ENCODE peak calls at places on chromosomes 13 and 19, in seven cellular contexts. One of them, this sample, is unnamed.

GRCh38 chr19:14089662-14090508 is 666 bp downstream of the SAMD1 start:
- DNase-seq in GM23338: peak; percentile 71
- DNase-seq in right atrium auricular region: no peak
- DNase-seq in OCI-LY7: peak; percentile 81
- DNase-seq in CD8-positive, alpha-beta T cell: peak; percentile 49
- DNase-seq in cardiac fibroblast: peak; percentile 68
- DNase-seq in lower lobe of right lung: peak; percentile 76
- DNase-seq in this sample: no peak

GRCh38 chr13:60230593-60230992 is 66.9 kb upstream of the DIAPH3 start:
- DNase-seq in cardiac fibroblast: peak; percentile 56
- DNase-seq in CD8-positive, alpha-beta T cell: no peak
- DNase-seq in GM23338: no peak
- DNase-seq in right atrium auricular region: no peak
- DNase-seq in OCI-LY7: no peak
- DNase-seq in lower lobe of right lung: no peak
- DNase-seq in this sample: no peak

GRCh38 chr19:38729653-38730469 is 14.4 kb downstream of the CAPN12 start:
- DNase-seq in lower lobe of right lung: peak; percentile 85
- DNase-seq in GM23338: peak; percentile 91
- DNase-seq in CD8-positive, alpha-beta T cell: peak; percentile 85
- DNase-seq in right atrium auricular region: peak; percentile 78
- DNase-seq in cardiac fibroblast: peak; percentile 63
- DNase-seq in OCI-LY7: peak; percentile 73
- DNase-seq in this sample: no peak

GRCh38 chr13:46913757-46914156 is 16.9 kb upstream of the HTR2A start:
- DNase-seq in GM23338: no peak
- DNase-seq in OCI-LY7: no peak
- DNase-seq in right atrium auricular region: no peak
- DNase-seq in cardiac fibroblast: no peak
- DNase-seq in lower lobe of right lung: no peak
- DNase-seq in CD8-positive, alpha-beta T cell: no peak
- DNase-seq in this sample: no peak

GRCh38 chr19:35165200-35166058 is 10.9 kb downstream of the FXYD5 start:
- DNase-seq in OCI-LY7: no peak
- DNase-seq in lower lobe of right lung: no peak
- DNase-seq in cardiac fibroblast: no peak
- DNase-seq in CD8-positive, alpha-beta T cell: no peak
- DNase-seq in right atrium auricular region: no peak
- DNase-seq in GM23338: no peak
- DNase-seq in this sample: no peak

GRCh38 chr13:108734676-108735075 is 105.3 kb downstream of the MYO16 start:
- DNase-seq in cardiac fibroblast: no peak
- DNase-seq in OCI-LY7: no peak
- DNase-seq in GM23338: peak; percentile 73
- DNase-seq in right atrium auricular region: no peak
- DNase-seq in CD8-positive, alpha-beta T cell: no peak
- DNase-seq in lower lobe of right lung: no peak
- DNase-seq in this sample: no peak

GRCh38 chr13:65943711-65944110 is 1286.4 kb downstream of the PCDH9 start:
- DNase-seq in CD8-positive, alpha-beta T cell: no peak
- DNase-seq in lower lobe of right lung: no peak
- DNase-seq in OCI-LY7: no peak
- DNase-seq in GM23338: no peak
- DNase-seq in right atrium auricular region: no peak
- DNase-seq in cardiac fibroblast: peak; percentile 60
- DNase-seq in this sample: peak; percentile 41

GRCh38 chr13:39016789-39017188 is 21.1 kb downstream of the PROSER1 start:
- DNase-seq in CD8-positive, alpha-beta T cell: no peak
- DNase-seq in OCI-LY7: peak; percentile 34
- DNase-seq in cardiac fibroblast: peak; percentile 41
- DNase-seq in lower lobe of right lung: no peak
- DNase-seq in GM23338: peak; percentile 65
- DNase-seq in right atrium auricular region: no peak
- DNase-seq in this sample: no peak

GRCh38 chr13:108700421-108701170 is 71.2 kb downstream of the MYO16 start:
- DNase-seq in GM23338: peak; percentile 6
- DNase-seq in lower lobe of right lung: no peak
- DNase-seq in right atrium auricular region: no peak
- DNase-seq in cardiac fibroblast: no peak
- DNase-seq in OCI-LY7: no peak
- DNase-seq in CD8-positive, alpha-beta T cell: no peak
- DNase-seq in this sample: peak; percentile 1

GRCh38 chr19:44141191-44142013 is at the start of gene ZNF234:
- DNase-seq in OCI-LY7: no peak
- DNase-seq in CD8-positive, alpha-beta T cell: peak; percentile 68
- DNase-seq in cardiac fibroblast: peak; percentile 86
- DNase-seq in right atrium auricular region: peak; percentile 78
- DNase-seq in GM23338: peak; percentile 76
- DNase-seq in lower lobe of right lung: peak; percentile 85
- DNase-seq in this sample: peak; percentile 56

GRCh38 chr13:88246239-88246638 is 575.1 kb downstream of the SLITRK5 start:
- DNase-seq in CD8-positive, alpha-beta T cell: no peak
- DNase-seq in cardiac fibroblast: no peak
- DNase-seq in right atrium auricular region: no peak
- DNase-seq in lower lobe of right lung: no peak
- DNase-seq in GM23338: no peak
- DNase-seq in OCI-LY7: no peak
- DNase-seq in this sample: no peak

GRCh38 chr19:2251577-2252480 is 2.7 kb downstream of the AMH start:
- DNase-seq in OCI-LY7: no peak
- DNase-seq in lower lobe of right lung: no peak
- DNase-seq in GM23338: peak; percentile 39
- DNase-seq in right atrium auricular region: no peak
- DNase-seq in cardiac fibroblast: no peak
- DNase-seq in CD8-positive, alpha-beta T cell: no peak
- DNase-seq in this sample: no peak

GRCh38 chr19:54523403-54523802 is 20.8 kb downstream of the LAIR2 start:
- DNase-seq in right atrium auricular region: no peak
- DNase-seq in OCI-LY7: no peak
- DNase-seq in CD8-positive, alpha-beta T cell: no peak
- DNase-seq in cardiac fibroblast: no peak
- DNase-seq in lower lobe of right lung: no peak
- DNase-seq in GM23338: no peak
- DNase-seq in this sample: no peak

GRCh38 chr13:45367358-45367757 is 26.4 kb upstream of the TPT1 start:
- DNase-seq in CD8-positive, alpha-beta T cell: peak; percentile 85
- DNase-seq in cardiac fibroblast: peak; percentile 73
- DNase-seq in GM23338: peak; percentile 72
- DNase-seq in right atrium auricular region: peak; percentile 66
- DNase-seq in lower lobe of right lung: peak; percentile 70
- DNase-seq in OCI-LY7: peak; percentile 84
- DNase-seq in this sample: peak; percentile 62

GRCh38 chr19:47518139-47518538 is 3.3 kb upstream of the NAPA start:
- DNase-seq in OCI-LY7: peak; percentile 97
- DNase-seq in CD8-positive, alpha-beta T cell: peak; percentile 63
- DNase-seq in lower lobe of right lung: no peak
- DNase-seq in GM23338: no peak
- DNase-seq in cardiac fibroblast: no peak
- DNase-seq in right atrium auricular region: no peak
- DNase-seq in this sample: no peak

GRCh38 chr13:113364933-113365371 is 1.0 kb upstream of the GRTP1 start:
- DNase-seq in right atrium auricular region: peak; percentile 56
- DNase-seq in GM23338: peak; percentile 46
- DNase-seq in lower lobe of right lung: no peak
- DNase-seq in cardiac fibroblast: no peak
- DNase-seq in OCI-LY7: no peak
- DNase-seq in CD8-positive, alpha-beta T cell: no peak
- DNase-seq in this sample: no peak

GRCh38 chr13:108895220-108895704 is 265.9 kb downstream of the MYO16 start:
- DNase-seq in GM23338: peak; percentile 69
- DNase-seq in right atrium auricular region: no peak
- DNase-seq in lower lobe of right lung: no peak
- DNase-seq in CD8-positive, alpha-beta T cell: no peak
- DNase-seq in cardiac fibroblast: peak; percentile 52
- DNase-seq in OCI-LY7: peak; percentile 35
- DNase-seq in this sample: no peak

GRCh38 chr19:15315101-15315500 is 17.2 kb downstream of the BRD4 start:
- DNase-seq in cardiac fibroblast: no peak
- DNase-seq in CD8-positive, alpha-beta T cell: no peak
- DNase-seq in OCI-LY7: no peak
- DNase-seq in lower lobe of right lung: no peak
- DNase-seq in right atrium auricular region: no peak
- DNase-seq in GM23338: no peak
- DNase-seq in this sample: no peak

GRCh38 chr19:45103625-45104319 is 10.8 kb downstream of the PPP1R37 start:
- DNase-seq in right atrium auricular region: no peak
- DNase-seq in OCI-LY7: no peak
- DNase-seq in GM23338: no peak
- DNase-seq in cardiac fibroblast: no peak
- DNase-seq in lower lobe of right lung: no peak
- DNase-seq in CD8-positive, alpha-beta T cell: no peak
- DNase-seq in this sample: no peak

GRCh38 chr13:80074143-80074752 is 266.7 kb downstream of the SPRY2 start:
- DNase-seq in cardiac fibroblast: no peak
- DNase-seq in lower lobe of right lung: no peak
- DNase-seq in OCI-LY7: no peak
- DNase-seq in CD8-positive, alpha-beta T cell: no peak
- DNase-seq in GM23338: no peak
- DNase-seq in right atrium auricular region: no peak
- DNase-seq in this sample: no peak

GRCh38 chr13:51995677-51996551 is 15.3 kb downstream of the ATP7B start:
- DNase-seq in right atrium auricular region: no peak
- DNase-seq in cardiac fibroblast: peak; percentile 85
- DNase-seq in CD8-positive, alpha-beta T cell: no peak
- DNase-seq in lower lobe of right lung: no peak
- DNase-seq in OCI-LY7: no peak
- DNase-seq in GM23338: peak; percentile 33
- DNase-seq in this sample: no peak

GRCh38 chr13:107266657-107267056 is 698.7 kb upstream of the ARGLU1 start:
- DNase-seq in lower lobe of right lung: no peak
- DNase-seq in right atrium auricular region: no peak
- DNase-seq in CD8-positive, alpha-beta T cell: no peak
- DNase-seq in OCI-LY7: no peak
- DNase-seq in cardiac fibroblast: peak; percentile 10
- DNase-seq in GM23338: no peak
- DNase-seq in this sample: no peak

GRCh38 chr13:81487151-81487550 is 1146.2 kb upstream of the SPRY2 start:
- DNase-seq in cardiac fibroblast: peak; percentile 6
- DNase-seq in OCI-LY7: no peak
- DNase-seq in CD8-positive, alpha-beta T cell: no peak
- DNase-seq in right atrium auricular region: no peak
- DNase-seq in GM23338: peak; percentile 86
- DNase-seq in lower lobe of right lung: no peak
- DNase-seq in this sample: no peak

GRCh38 chr13:112513761-112514160 is 74.2 kb downstream of the TUBGCP3 start:
- DNase-seq in cardiac fibroblast: no peak
- DNase-seq in OCI-LY7: no peak
- DNase-seq in lower lobe of right lung: no peak
- DNase-seq in CD8-positive, alpha-beta T cell: no peak
- DNase-seq in right atrium auricular region: no peak
- DNase-seq in GM23338: no peak
- DNase-seq in this sample: no peak

GRCh38 chr13:41827507-41828213 is 133.2 kb downstream of the VWA8 start:
- DNase-seq in CD8-positive, alpha-beta T cell: no peak
- DNase-seq in lower lobe of right lung: no peak
- DNase-seq in cardiac fibroblast: peak; percentile 90
- DNase-seq in OCI-LY7: no peak
- DNase-seq in right atrium auricular region: peak; percentile 60
- DNase-seq in GM23338: no peak
- DNase-seq in this sample: peak; percentile 84

GRCh38 chr13:37295046-37295445 is 189.6 kb upstream of the CSNK1A1L start:
- DNase-seq in OCI-LY7: no peak
- DNase-seq in CD8-positive, alpha-beta T cell: no peak
- DNase-seq in lower lobe of right lung: no peak
- DNase-seq in cardiac fibroblast: peak; percentile 68
- DNase-seq in GM23338: no peak
- DNase-seq in right atrium auricular region: peak; percentile 71
- DNase-seq in this sample: peak; percentile 81

GRCh38 chr19:17576758-17577532 is 21.5 kb downstream of the COLGALT1 start:
- DNase-seq in cardiac fibroblast: peak; percentile 55
- DNase-seq in GM23338: peak; percentile 98
- DNase-seq in lower lobe of right lung: peak; percentile 74
- DNase-seq in CD8-positive, alpha-beta T cell: no peak
- DNase-seq in right atrium auricular region: no peak
- DNase-seq in OCI-LY7: no peak
- DNase-seq in this sample: no peak

GRCh38 chr19:49190781-49191180 is 33.2 kb downstream of the TRPM4 start:
- DNase-seq in cardiac fibroblast: no peak
- DNase-seq in OCI-LY7: no peak
- DNase-seq in CD8-positive, alpha-beta T cell: no peak
- DNase-seq in lower lobe of right lung: peak; percentile 4
- DNase-seq in GM23338: no peak
- DNase-seq in right atrium auricular region: no peak
- DNase-seq in this sample: no peak
- H3K4me3 ChIP-seq in cardiac fibroblast: no peak overlapping the region
- H3K4me3 ChIP-seq in OCI-LY7: no peak overlapping the region
- H3K4me3 ChIP-seq in CD8-positive, alpha-beta T cell: no peak overlapping the region
- H3K4me3 ChIP-seq in lower lobe of right lung: no peak overlapping the region
- H3K4me3 ChIP-seq in GM23338: no peak overlapping the region
- H3K4me3 ChIP-seq in right atrium auricular region: no peak overlapping the region
- H3K4me3 ChIP-seq in this sample: no peak overlapping the region

GRCh38 chr19:3868770-3869456 is at the start of gene ZFR2:
- DNase-seq in cardiac fibroblast: no peak
- DNase-seq in CD8-positive, alpha-beta T cell: peak; percentile 14
- DNase-seq in right atrium auricular region: no peak
- DNase-seq in GM23338: peak; percentile 87
- DNase-seq in OCI-LY7: peak; percentile 5
- DNase-seq in lower lobe of right lung: no peak
- DNase-seq in this sample: no peak
- H3K4me3 ChIP-seq in cardiac fibroblast: no peak within 1 kb of the TSS
- H3K4me3 ChIP-seq in CD8-positive, alpha-beta T cell: no peak within 1 kb of the TSS
- H3K4me3 ChIP-seq in right atrium auricular region: no peak within 1 kb of the TSS
- H3K4me3 ChIP-seq in GM23338: peak within 1 kb of the TSS; percentile 58
- H3K4me3 ChIP-seq in OCI-LY7: no peak within 1 kb of the TSS
- H3K4me3 ChIP-seq in lower lobe of right lung: no peak within 1 kb of the TSS
- H3K4me3 ChIP-seq in this sample: no peak within 1 kb of the TSS

DNA sequence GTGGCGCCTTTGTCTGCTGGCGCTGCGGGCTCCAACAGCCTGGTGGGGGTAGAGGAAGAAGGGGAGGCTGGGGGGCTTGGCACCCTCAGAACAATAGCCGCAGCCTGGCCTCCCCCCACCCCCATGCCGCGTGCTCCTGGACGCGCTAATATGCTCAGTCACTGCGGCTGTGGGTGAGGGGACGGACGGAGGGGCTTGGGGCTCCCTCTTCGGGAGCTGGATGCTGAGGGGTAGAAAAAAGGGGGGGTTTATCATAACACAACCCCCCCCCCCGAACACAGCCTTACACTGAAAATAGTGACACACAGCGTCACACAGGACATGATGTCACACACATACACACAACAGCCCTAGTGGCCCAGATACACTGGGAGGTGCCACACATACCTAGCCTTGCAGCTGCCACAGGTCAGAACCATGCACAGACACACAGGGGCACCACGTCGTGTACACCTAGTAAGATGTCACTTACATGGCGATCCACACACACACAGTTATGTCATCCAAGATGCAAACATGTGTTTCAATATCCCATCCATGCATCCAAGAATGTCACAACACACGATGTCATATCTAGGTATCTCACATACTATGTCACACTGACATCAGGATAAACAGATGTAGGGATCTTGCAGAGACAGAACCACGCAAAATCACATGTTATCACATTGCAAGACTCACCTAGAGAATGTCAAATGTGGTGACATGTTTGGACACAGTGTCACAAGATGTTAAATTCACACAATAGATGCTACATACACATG is 760 bp downstream of the MAST1 start:
- DNase-seq in lower lobe of right lung: no peak
- DNase-seq in OCI-LY7: peak; percentile 67
- DNase-seq in GM23338: no peak
- DNase-seq in cardiac fibroblast: no peak
- DNase-seq in right atrium auricular region: no peak
- DNase-seq in CD8-positive, alpha-beta T cell: no peak
- DNase-seq in this sample: no peak
- H3K4me3 ChIP-seq in lower lobe of right lung: peak overlapping the region; percentile 35
- H3K4me3 ChIP-seq in OCI-LY7: peak overlapping the region; percentile 93
- H3K4me3 ChIP-seq in GM23338: peak overlapping the region; percentile 92
- H3K4me3 ChIP-seq in cardiac fibroblast: no peak overlapping the region
- H3K4me3 ChIP-seq in right atrium auricular region: no peak overlapping the region
- H3K4me3 ChIP-seq in CD8-positive, alpha-beta T cell: no peak overlapping the region
- H3K4me3 ChIP-seq in this sample: no peak overlapping the region

GRCh38 chr19:1168562-1168873 is 5.5 kb downstream of the SBNO2 start:
- DNase-seq in cardiac fibroblast: no peak
- DNase-seq in lower lobe of right lung: no peak
- DNase-seq in GM23338: no peak
- DNase-seq in OCI-LY7: no peak
- DNase-seq in right atrium auricular region: no peak
- DNase-seq in CD8-positive, alpha-beta T cell: no peak
- DNase-seq in this sample: no peak
- H3K4me3 ChIP-seq in cardiac fibroblast: peak overlapping the region; percentile 34
- H3K4me3 ChIP-seq in lower lobe of right lung: peak overlapping the region; percentile 46
- H3K4me3 ChIP-seq in GM23338: no peak overlapping the region
- H3K4me3 ChIP-seq in OCI-LY7: no peak overlapping the region
- H3K4me3 ChIP-seq in right atrium auricular region: no peak overlapping the region
- H3K4me3 ChIP-seq in CD8-positive, alpha-beta T cell: no peak overlapping the region
- H3K4me3 ChIP-seq in this sample: no peak overlapping the region